ENCODE peak calls at places on chromosomes 11 and 22, in six cellular contexts. D, E, R, I, C and H are unnamed samples.

GRCh38 chr22:49208768-49209252 is 618.9 kb downstream of the BRD1 start:
- DNase-seq in D (no peak), E (no peak), R (no peak), I (no peak), C (no peak), H (no peak)

GRCh38 chr11:16809901-16810668 is 71.6 kb downstream of the C11orf58 start:
- DNase-seq in D (no peak), E (no peak), R (no peak), I (no peak), C (no peak), H (no peak)

GRCh38 chr22:41899992-41900651 is 14.8 kb downstream of the SHISA8 start:
- DNase-seq in D (no peak), E (no peak), R (no peak), I (no peak), C (no peak), H (no peak)

GRCh38 chr11:46438211-46438610 is 46.6 kb upstream of the CHRM4 start:
- DNase-seq in D (no peak), E (no peak), R (no peak), I (no peak), C (no peak), H (no peak)

GRCh38 chr22:38167988-38168407 is 13.6 kb downstream of the PLA2G6 start:
- DNase-seq in D (no peak), E (no peak), R (no peak), I (no peak), C (no peak), H (no peak)

GRCh38 chr11:20027546-20028014 is 132.7 kb downstream of the DBX1 start:
- DNase-seq in D (no peak), E (no peak), R (no peak), I (no peak), C (no peak), H (no peak)

GRCh38 chr11:44380009-44380313 is 70.0 kb upstream of the ALX4 start:
- DNase-seq in D (no peak), E (no peak), R (no peak), I (no peak), C (no peak), H (no peak)

GRCh38 chr11:79055866-79056632 is 384.8 kb downstream of the TENM4 start:
- DNase-seq in D (no peak), E (no peak), R (no peak), I (no peak), C (no peak), H (no peak)

GRCh38 chr22:26226538-26227297 is 57.5 kb downstream of the SEZ6L start:
- DNase-seq in D (no peak), E (no peak), R (no peak), I (no peak), C (no peak), H (no peak)

GRCh38 chr22:40491990-40492631 is 121.7 kb downstream of the SGSM3 start:
- DNase-seq in D (no peak), E (no peak), R (no peak), I (no peak), C (no peak), H (no peak)

GRCh38 chr11:110092577-110093406 is at the start of gene ZC3H12C:
- DNase-seq in D (peak; percentile 60), E (peak; percentile 8), R (peak; percentile 94), I (no peak), C (peak; percentile 71), H (no peak)

GRCh38 chr22:47619631-47620030 is 857.2 kb downstream of the TBC1D22A start:
- DNase-seq in D (no peak), E (no peak), R (no peak), I (no peak), C (no peak), H (no peak)

GRCh38 chr11:85133636-85134035 is 493.5 kb downstream of the DLG2 start:
- DNase-seq in D (no peak), E (no peak), R (no peak), I (no peak), C (no peak), H (no peak)

GRCh38 chr11:102111011-102111786 is 952 bp downstream of the YAP1 start:
- DNase-seq in D (peak; percentile 30), E (no peak), R (peak; percentile 88), I (no peak), C (peak; percentile 69), H (no peak)

GRCh38 chr11:126573325-126574076 is 218.0 kb downstream of the ST3GAL4 start:
- DNase-seq in D (no peak), E (no peak), R (no peak), I (no peak), C (no peak), H (no peak)

GRCh38 chr22:44188986-44189630 is 8.4 kb downstream of the PARVG start:
- DNase-seq in D (no peak), E (no peak), R (no peak), I (no peak), C (no peak), H (no peak)

GRCh38 chr11:18623707-18624106 is 10.4 kb downstream of the SPTY2D1 start:
- DNase-seq in D (no peak), E (no peak), R (no peak), I (no peak), C (no peak), H (no peak)

GRCh38 chr22:49305215-49305965 is 522.3 kb downstream of the BRD1 start:
- DNase-seq in D (no peak), E (peak; percentile 20), R (no peak), I (peak; percentile 42), C (peak; percentile 32), H (peak; percentile 15)

GRCh38 chr11:134401825-134402809 is 9.9 kb downstream of the B3GAT1 start:
- DNase-seq in D (no peak), E (no peak), R (no peak), I (no peak), C (no peak), H (no peak)

GRCh38 chr11:64546600-64546999 is 44.4 kb upstream of the SLC22A12 start:
- DNase-seq in D (no peak), E (no peak), R (no peak), I (no peak), C (no peak), H (no peak)

GRCh38 chr22:23103199-23103954 is 33.1 kb downstream of the GNAZ start:
- DNase-seq in D (no peak), E (no peak), R (no peak), I (no peak), C (no peak), H (no peak)

GRCh38 chr11:11985016-11985715 is 23.3 kb downstream of the DKK3 start:
- DNase-seq in D (no peak), E (no peak), R (peak; percentile 82), I (no peak), C (no peak), H (no peak)

GRCh38 chr11:10181811-10182210 is 112.2 kb downstream of the SBF2 start:
- DNase-seq in D (no peak), E (no peak), R (peak; percentile 73), I (no peak), C (no peak), H (no peak)

GRCh38 chr11:762421-763072 is 14.7 kb downstream of the GATD1 start:
- DNase-seq in D (no peak), E (no peak), R (peak; percentile 94), I (no peak), C (no peak), H (no peak)

GRCh38 chr22:49322861-49323622 is 504.6 kb downstream of the BRD1 start:
- DNase-seq in D (no peak), E (no peak), R (no peak), I (no peak), C (no peak), H (no peak)

GRCh38 chr11:11086979-11087378 is 229.1 kb upstream of the ZBED5 start:
- DNase-seq in D (no peak), E (no peak), R (no peak), I (no peak), C (no peak), H (no peak)

GRCh38 chr11:64247729-64248531 is 1.2 kb upstream of the PPP1R14B start:
- DNase-seq in D (no peak), E (no peak), R (no peak), I (no peak), C (no peak), H (no peak)

GRCh38 chr11:33227578-33228261 is 29.5 kb upstream of the HIPK3 start:
- DNase-seq in D (no peak), E (no peak), R (no peak), I (no peak), C (no peak), H (no peak)

GRCh38 chr22:46352691-46353386 is 17.3 kb downstream of the TRMU start:
- DNase-seq in D (no peak), E (no peak), R (peak; percentile 42), I (no peak), C (no peak), H (no peak)

GRCh38 chr11:76892305-76892704 is 31.6 kb downstream of the ACER3 start:
- DNase-seq in D (no peak), E (no peak), R (no peak), I (no peak), C (no peak), H (no peak)

GRCh38 chr11:56624661-56625110 is 10.0 kb upstream of the OR5M1 start:
- DNase-seq in D (no peak), E (no peak), R (peak; percentile 67), I (no peak), C (no peak), H (no peak)

GRCh38 chr11:111285205-111286079 is 12.9 kb upstream of the POU2AF3 start:
- DNase-seq in D (no peak), E (no peak), R (no peak), I (no peak), C (no peak), H (no peak)

GRCh38 chr11:36478700-36479329 is 31.3 kb downstream of the TRAF6 start:
- DNase-seq in D (no peak), E (no peak), R (peak; percentile 72), I (no peak), C (peak; percentile 36), H (no peak)

GRCh38 chr11:12060385-12060980 is 49.9 kb upstream of the MICAL2 start:
- DNase-seq in D (no peak), E (no peak), R (no peak), I (no peak), C (no peak), H (no peak)